ENCODE peak calls at places on chromosomes 12 and 14, in ten cellular contexts. V is endothelial cell of umbilical vein, K is SK-N-MC, E is fibroblast of lung, H is lower lobe of right lung, X is stomach, O is cardiac muscle cell, F is breast epithelium, Y is neural progenitor cell, P is left lung. M is an unnamed sample. For H3K9me3, the result is how much of the 10 kb centered on the place peaks cover.

GRCh38 chr12:2295941-2296461 is 243.2 kb downstream of the CACNA1C start:
- DNase-seq in V (no peak), X (no peak), H (no peak), E (peak), Y (no peak), K (no peak), O (peak), F (no peak), P (no peak), M (no peak)

GRCh38 chr14:58072288-58073071 is 79.5 kb downstream of the ARMH4 start:
- DNase-seq in V (peak), H (no peak), P (no peak), K (peak), X (peak), O (peak), E (peak), F (no peak), Y (peak), M (no peak)

GRCh38 chr12:19285793-19286448 is 153.4 kb upstream of the AEBP2 start:
- DNase-seq in H (no peak), K (no peak), F (no peak), V (no peak), O (no peak), Y (no peak), X (no peak), P (no peak), E (no peak), M (no peak)

GRCh38 chr12:22275847-22276246 is 58.7 kb downstream of the ST8SIA1 start:
- DNase-seq in O (peak), H (peak), V (peak), Y (no peak), E (peak), X (peak), P (peak), F (peak), K (no peak), M (no peak)

GRCh38 chr14:54664961-54665360 is 98.0 kb downstream of the SAMD4A start:
- DNase-seq in V (peak), X (no peak), K (no peak), O (no peak), E (peak), H (no peak), F (no peak), P (no peak), Y (no peak), M (no peak)

GRCh38 chr12:66603458-66603857 is 75.4 kb downstream of the GRIP1 start:
- DNase-seq in P (no peak), F (no peak), K (no peak), O (no peak), V (no peak), Y (no peak), H (no peak), X (no peak), E (no peak), M (no peak)

GRCh38 chr14:63986789-63987533 is 134.2 kb downstream of the SYNE2 start:
- DNase-seq in P (no peak), V (no peak), H (no peak), Y (no peak), F (no peak), O (peak), K (no peak), X (no peak), E (peak), M (no peak)

GRCh38 chr12:26402648-26403047 is 207.3 kb downstream of the SSPN start:
- DNase-seq in Y (no peak), K (no peak), P (peak), H (no peak), X (peak), E (peak), V (no peak), F (no peak), O (no peak), M (no peak)

GRCh38 chr14:99387880-99388279 is 92.8 kb downstream of the SETD3 start:
- DNase-seq in P (no peak), X (no peak), F (no peak), K (no peak), V (no peak), Y (no peak), E (no peak), O (no peak), H (no peak), M (no peak)
- H3K27ac ChIP-seq in P (no peak), X (no peak), F (no peak), K (no peak), V (no peak), Y (no peak), E (no peak), O (no peak), H (no peak), M (no peak)

GRCh38 chr14:103239751-103240150 is 94.3 kb upstream of the EIF5 start:
- DNase-seq in E (no peak), Y (no peak), P (no peak), X (no peak), K (no peak), O (no peak), V (no peak), H (no peak), F (no peak), M (no peak)
- H3K9me3 ChIP-seq in E (under half), Y (under half), P (under half), X (under half), K (under half), O (under half), V (under half), H (under half), F (under half), M (under half)

DNA sequence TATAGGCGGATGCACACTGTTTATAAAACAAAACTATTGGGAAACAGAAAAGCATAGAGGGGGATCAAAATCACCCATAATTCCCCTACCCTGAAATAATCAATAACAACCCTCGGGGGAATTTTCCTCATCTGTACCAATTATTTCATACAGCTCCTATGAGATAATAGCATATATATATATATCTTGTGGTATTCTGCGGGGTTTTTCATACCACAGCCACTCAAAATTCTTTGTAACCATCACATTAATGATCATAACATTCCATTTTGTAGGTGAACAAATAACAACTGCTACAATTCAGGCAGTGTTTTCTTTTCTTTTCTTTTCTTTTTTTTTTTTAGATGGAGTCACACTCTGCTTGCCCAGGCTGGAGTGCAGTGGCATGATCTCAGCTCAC is 35.3 kb downstream of the P2RX7 start:
- DNase-seq in H (no peak), X (no peak), V (no peak), P (no peak), K (no peak), E (no peak), O (no peak), F (no peak), Y (no peak), M (no peak)
- H3K27ac ChIP-seq in H (no peak), X (no peak), V (no peak), P (no peak), K (no peak), E (no peak), O (no peak), F (no peak), Y (no peak), M (no peak)

DNA sequence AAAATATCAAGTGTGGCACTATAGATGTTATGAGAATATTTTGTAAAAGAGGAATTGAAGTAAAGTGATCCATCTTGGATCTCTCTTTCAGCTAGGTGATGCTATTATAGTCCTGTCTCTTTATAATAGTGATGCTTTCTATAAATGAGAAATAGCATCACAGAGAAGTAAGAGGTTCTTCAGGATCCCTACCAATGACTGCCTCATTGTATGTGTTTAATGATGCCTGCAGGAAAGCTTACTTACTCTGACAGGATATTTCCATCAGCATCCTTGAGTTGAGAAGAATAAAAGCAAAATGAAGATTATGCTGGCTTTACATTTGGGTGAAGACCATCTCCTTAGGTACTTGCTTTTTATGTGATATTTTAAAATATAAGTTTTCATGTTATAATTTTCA is 846.0 kb upstream of the LRFN5 start:
- DNase-seq in V (no peak), E (no peak), X (no peak), F (no peak), P (no peak), Y (peak), O (no peak), H (no peak), K (no peak), M (no peak)
- H3K9me3 ChIP-seq in V (under half), E (under half), X (under half), F (under half), P (under half), Y (under half), O (under half), H (under half), K (under half), M (under half)

DNA sequence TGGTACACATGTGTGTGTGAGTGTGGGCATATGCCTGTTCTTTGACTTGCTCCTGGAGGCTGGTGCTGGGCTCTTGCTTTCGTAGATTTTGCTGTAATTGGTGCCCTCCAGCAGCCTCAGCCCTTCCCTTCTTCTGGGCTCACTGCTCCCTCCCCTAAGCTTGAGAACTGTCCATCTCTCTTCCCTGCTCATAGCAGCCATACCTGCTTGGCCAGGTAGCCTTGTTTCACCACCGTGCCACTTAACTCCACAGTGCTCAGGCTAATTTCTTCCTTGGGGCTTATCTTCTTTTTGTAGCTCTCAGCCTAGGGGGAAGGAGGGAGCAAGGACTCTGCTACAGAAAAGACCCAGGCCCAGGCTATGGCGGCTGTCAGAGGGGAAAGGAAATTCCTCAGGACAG is 19.8 kb downstream of the PLEK2 start:
- DNase-seq in V (no peak), E (no peak), F (no peak), K (no peak), O (no peak), H (no peak), X (no peak), P (no peak), Y (no peak), M (no peak)
- H3K27ac ChIP-seq in V (no peak), E (no peak), F (no peak), K (no peak), O (no peak), H (no peak), X (no peak), P (no peak), Y (no peak), M (no peak)

GRCh38 chr14:106681161-106681955 is 1155.0 kb downstream of the TMEM121 start:
- DNase-seq in P (no peak), O (no peak), V (no peak), H (no peak), F (no peak), Y (no peak), K (no peak), E (no peak), X (no peak), M (no peak)
- H3K9me3 ChIP-seq in P (under half), O (under half), V (under half), H (under half), F (under half), Y (under half), K (under half), E (under half), X (under half), M (under half)

DNA sequence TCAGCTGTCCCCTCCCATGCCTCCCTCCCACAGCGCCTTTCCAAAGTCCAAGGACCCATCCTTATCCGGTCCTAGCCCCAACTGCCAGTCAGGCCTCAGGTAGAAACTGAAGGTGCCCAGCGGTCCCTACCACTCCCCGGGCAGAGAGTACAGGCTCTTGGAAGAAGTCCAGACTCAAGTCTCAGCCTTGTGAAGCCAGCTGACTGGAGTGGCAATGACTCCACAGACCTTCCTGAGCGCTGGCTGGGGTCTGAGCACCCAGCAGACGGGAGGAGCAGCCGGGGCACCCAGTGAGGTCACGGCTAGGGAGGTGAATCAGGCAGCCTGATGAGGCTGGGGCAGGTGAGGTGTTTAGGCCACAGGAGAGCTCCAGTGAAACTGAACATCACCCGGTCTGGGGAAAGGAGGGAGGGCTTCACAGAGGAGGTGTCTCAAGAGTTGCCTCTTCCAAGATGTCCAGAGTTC is 60.0 kb downstream of the ITPK1 start:
- DNase-seq in V (no peak), O (no peak), Y (no peak), E (no peak), F (no peak), P (peak), X (peak), K (no peak), H (no peak), M (no peak)
- H3K27ac ChIP-seq in V (no peak), O (no peak), Y (no peak), E (no peak), F (no peak), P (no peak), X (no peak), K (no peak), H (no peak), M (no peak)

DNA sequence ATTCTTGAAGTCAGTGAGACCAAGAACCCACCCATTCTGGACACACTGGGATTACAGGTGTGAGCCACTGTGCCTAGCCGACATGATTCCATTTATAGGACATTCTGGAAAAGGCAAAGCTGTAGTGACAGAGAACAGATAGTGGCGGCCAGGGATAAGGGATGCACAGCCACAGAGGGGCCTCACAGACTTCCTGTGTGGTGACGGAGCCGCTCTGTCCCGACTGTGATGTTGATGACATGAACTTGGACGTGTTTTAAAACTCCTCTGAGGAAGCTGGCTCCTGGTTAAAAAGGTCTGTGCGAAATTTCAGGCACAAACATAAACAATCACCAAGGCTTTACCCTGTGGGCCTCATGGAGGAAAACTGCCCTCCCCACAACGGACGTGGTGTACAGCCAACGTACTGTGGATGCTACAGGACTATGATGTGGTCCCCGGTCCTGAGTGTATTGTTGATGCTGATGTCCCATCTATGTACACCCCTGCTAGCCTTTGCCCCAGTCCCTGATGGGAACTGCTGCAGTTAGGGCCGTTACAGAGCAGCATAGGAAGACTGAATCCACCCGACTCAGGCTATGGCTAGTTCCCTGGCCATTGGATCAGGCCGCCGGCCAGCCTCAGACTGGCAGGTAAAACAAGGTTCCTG is 15.9 kb downstream of the ZNF605 start:
- DNase-seq in O (no peak), H (no peak), P (no peak), E (no peak), K (no peak), V (no peak), X (no peak), F (no peak), Y (no peak), M (no peak)
- H3K9me3 ChIP-seq in O (under half), H (half or more), P (half or more), E (under half), K (under half), V (under half), X (half or more), F (half or more), Y (under half), M (under half)

GRCh38 chr12:132527186-132527882 is 37.4 kb downstream of the FBRSL1 start:
- DNase-seq in O (no peak), K (no peak), V (no peak), F (no peak), E (no peak), X (no peak), P (no peak), Y (no peak), H (no peak), M (no peak)

GRCh38 chr12:132527883-132528264 is 37.9 kb downstream of the FBRSL1 start:
- DNase-seq in K (no peak), H (no peak), X (no peak), E (no peak), O (no peak), Y (no peak), F (no peak), V (no peak), P (no peak), M (no peak)

GRCh38 chr12:132524405-132524804 is 34.5 kb downstream of the FBRSL1 start:
- DNase-seq in H (no peak), O (no peak), F (peak), E (peak), Y (no peak), X (peak), K (no peak), P (no peak), V (no peak), M (no peak)

GRCh38 chr12:132525011-132525832 is 35.3 kb downstream of the FBRSL1 start:
- DNase-seq in K (no peak), P (no peak), Y (no peak), F (no peak), X (no peak), O (no peak), V (no peak), H (no peak), E (no peak), M (no peak)

DNA sequence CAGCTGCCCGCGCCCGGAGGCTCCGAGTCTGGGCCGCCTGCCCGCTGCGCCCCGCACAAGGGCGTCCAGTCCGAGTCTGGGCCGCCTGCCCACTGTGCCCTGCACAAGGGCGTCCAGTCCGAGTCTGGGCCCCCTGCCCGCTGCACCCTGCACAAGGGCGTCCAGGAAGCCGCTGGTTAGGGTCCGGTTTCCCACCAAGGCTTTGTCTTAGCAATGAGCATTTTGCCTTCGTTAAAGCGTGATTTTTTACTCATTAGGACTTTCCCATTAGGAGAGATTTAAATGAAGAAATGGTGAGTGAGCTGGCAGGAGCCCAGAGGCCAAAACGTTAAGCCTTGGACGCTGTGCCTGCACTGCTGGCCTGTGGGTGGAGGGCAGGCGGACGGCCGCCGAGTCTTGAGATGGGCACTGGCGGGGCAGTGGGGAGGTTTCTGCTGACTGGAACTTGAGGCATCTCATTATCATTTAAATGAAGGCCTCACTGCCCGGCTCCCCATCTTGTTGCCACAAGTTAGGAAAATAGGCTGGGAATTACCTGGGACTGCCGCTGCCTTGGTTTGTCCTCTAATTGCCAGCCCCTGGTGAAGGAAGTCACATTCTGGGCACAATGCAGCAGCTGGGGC is 36.0 kb downstream of the FBRSL1 start:
- DNase-seq in V (no peak), H (no peak), K (no peak), E (no peak), O (no peak), X (no peak), Y (peak), F (no peak), P (no peak), M (no peak)
- H3K27ac ChIP-seq in V (no peak), H (no peak), K (no peak), E (no peak), O (no peak), X (no peak), Y (no peak), F (no peak), P (no peak), M (no peak)